ENCODE peak calls at places on chromosomes 1 and 21, in five cellular contexts. V, C, F, O and L are unnamed samples.

GRCh38 chr1:63674238-63674864 is 81.1 kb downstream of the PGM1 start:
- DNase-seq in O (peak; percentile 81), F (peak; percentile 54), V (peak; percentile 51), C (peak; percentile 91), L (peak; percentile 93)

GRCh38 chr21:28445081-28445830 is 547.4 kb downstream of the LTN1 start:
- DNase-seq in O (peak; percentile 24), C (no peak), F (no peak), V (no peak), L (peak; percentile 91)

GRCh38 chr1:45876000-45876399 is 72.6 kb downstream of the MAST2 start:
- DNase-seq in V (no peak), F (no peak), O (no peak), C (no peak), L (no peak)

GRCh38 chr1:30716646-30717045 is 6.7 kb downstream of the MATN1 start:
- DNase-seq in V (no peak), O (no peak), F (no peak), C (no peak), L (no peak)

GRCh38 chr1:55195523-55196233 is 19.5 kb downstream of the USP24 start:
- DNase-seq in C (no peak), O (peak; percentile 78), F (no peak), V (no peak), L (peak; percentile 69)

GRCh38 chr1:177600936-177601335 is 368.9 kb downstream of the SEC16B start:
- DNase-seq in V (no peak), C (no peak), O (no peak), F (no peak), L (no peak)

GRCh38 chr1:162235261-162235780 is 141.3 kb downstream of the SPATA46 start:
- DNase-seq in F (no peak), V (no peak), O (no peak), C (no peak), L (peak; percentile 2)

GRCh38 chr1:108560430-108561144 is 687 bp downstream of the EEIG2 start:
- DNase-seq in C (peak; percentile 88), V (no peak), F (peak; percentile 44), O (peak; percentile 91), L (peak; percentile 51)

GRCh38 chr1:157000686-157001085 is 44.9 kb downstream of the ARHGEF11 start:
- DNase-seq in O (no peak), C (peak; percentile 71), V (no peak), F (no peak), L (peak; percentile 32)

GRCh38 chr1:246302251-246302625 is 204.8 kb downstream of the SMYD3 start:
- DNase-seq in V (no peak), F (no peak), C (no peak), O (no peak), L (peak; percentile 30)

GRCh38 chr21:9839011-9839661 is 682.2 kb upstream of the TPTE start:
- DNase-seq in F (no peak), C (no peak), V (no peak), O (no peak), L (no peak)

GRCh38 chr21:41776778-41777177 is 9.9 kb upstream of the RIPK4 start:
- DNase-seq in C (no peak), F (no peak), O (no peak), V (no peak), L (no peak)

GRCh38 chr1:225882008-225882698 is at the start of gene TMEM63A:
- DNase-seq in C (peak; percentile 93), V (peak; percentile 85), O (peak; percentile 86), F (peak; percentile 75), L (peak; percentile 76)

GRCh38 chr21:34947122-34947534 is 102.0 kb downstream of the RUNX1 start:
- DNase-seq in V (no peak), F (no peak), O (no peak), C (no peak), L (peak; percentile 73)

GRCh38 chr1:80274256-80274655 is 1267.7 kb upstream of the ADGRL4 start:
- DNase-seq in F (no peak), V (no peak), C (no peak), O (no peak), L (no peak)

GRCh38 chr1:17313910-17314309 is 5.9 kb downstream of the PADI4 start:
- DNase-seq in V (no peak), F (no peak), C (no peak), O (no peak), L (no peak)

GRCh38 chr1:241934181-241934815 is 23.3 kb upstream of the BECN2 start:
- DNase-seq in F (peak; percentile 13), C (peak; percentile 96), V (peak; percentile 52), O (no peak), L (no peak)

GRCh38 chr1:207181838-207182237 is 77.8 kb downstream of the C4BPA start:
- DNase-seq in C (peak; percentile 35), F (no peak), V (no peak), O (no peak), L (no peak)

GRCh38 chr1:21781971-21782867 is 730 bp downstream of the USP48 start:
- DNase-seq in O (peak; percentile 78), F (no peak), C (peak; percentile 83), V (peak; percentile 4), L (peak; percentile 54)

GRCh38 chr1:12125422-12126355 is 41.1 kb upstream of the TNFRSF1B start:
- DNase-seq in V (no peak), O (no peak), F (no peak), C (no peak), L (no peak)

GRCh38 chr21:35319684-35320083 is 270.6 kb upstream of the RUNX1 start:
- DNase-seq in V (no peak), O (no peak), C (no peak), F (no peak), L (no peak)

GRCh38 chr1:248822148-248823032 is 3.3 kb downstream of the SH3BP5L start:
- DNase-seq in F (no peak), C (no peak), O (no peak), V (no peak), L (no peak)

GRCh38 chr1:219119839-219120238 is 53.8 kb upstream of the LYPLAL1 start:
- DNase-seq in C (no peak), F (no peak), V (no peak), O (no peak), L (no peak)

GRCh38 chr1:18009061-18009728 is 98.4 kb upstream of the IGSF21 start:
- DNase-seq in F (no peak), C (peak; percentile 66), V (no peak), O (no peak), L (no peak)

GRCh38 chr1:68470388-68470970 is 20.7 kb upstream of the RPE65 start:
- DNase-seq in F (no peak), C (no peak), V (no peak), O (peak; percentile 32), L (peak; percentile 41)

GRCh38 chr21:33236013-33236686 is 6.4 kb downstream of the IFNAR2 start:
- DNase-seq in O (no peak), V (no peak), F (no peak), C (no peak), L (no peak)

GRCh38 chr21:38924954-38925353 is 119.2 kb downstream of the ETS2 start:
- DNase-seq in O (no peak), F (no peak), C (no peak), V (no peak), L (no peak)
- H2BK15ac ChIP-seq in O (no peak overlapping the region), F (no peak overlapping the region), C (no peak overlapping the region), V (no peak overlapping the region), L (peak overlapping the region; percentile 35)

GRCh38 chr1:7671146-7671465 is 100.0 kb upstream of the VAMP3 start:
- DNase-seq in O (no peak), V (no peak), F (no peak), C (no peak), L (no peak)

GRCh38 chr1:7671676-7672075 is 99.4 kb upstream of the VAMP3 start:
- DNase-seq in O (no peak), C (no peak), V (no peak), F (no peak), L (no peak)

GRCh38 chr1:7667625-7668218 is 103.4 kb upstream of the VAMP3 start:
- DNase-seq in F (peak; percentile 53), C (peak; percentile 86), O (peak; percentile 81), V (peak; percentile 87), L (peak; percentile 72)

GRCh38 chr1:7670334-7671145 is 100.6 kb upstream of the VAMP3 start:
- DNase-seq in O (no peak), V (no peak), F (no peak), C (no peak), L (no peak)

DNA sequence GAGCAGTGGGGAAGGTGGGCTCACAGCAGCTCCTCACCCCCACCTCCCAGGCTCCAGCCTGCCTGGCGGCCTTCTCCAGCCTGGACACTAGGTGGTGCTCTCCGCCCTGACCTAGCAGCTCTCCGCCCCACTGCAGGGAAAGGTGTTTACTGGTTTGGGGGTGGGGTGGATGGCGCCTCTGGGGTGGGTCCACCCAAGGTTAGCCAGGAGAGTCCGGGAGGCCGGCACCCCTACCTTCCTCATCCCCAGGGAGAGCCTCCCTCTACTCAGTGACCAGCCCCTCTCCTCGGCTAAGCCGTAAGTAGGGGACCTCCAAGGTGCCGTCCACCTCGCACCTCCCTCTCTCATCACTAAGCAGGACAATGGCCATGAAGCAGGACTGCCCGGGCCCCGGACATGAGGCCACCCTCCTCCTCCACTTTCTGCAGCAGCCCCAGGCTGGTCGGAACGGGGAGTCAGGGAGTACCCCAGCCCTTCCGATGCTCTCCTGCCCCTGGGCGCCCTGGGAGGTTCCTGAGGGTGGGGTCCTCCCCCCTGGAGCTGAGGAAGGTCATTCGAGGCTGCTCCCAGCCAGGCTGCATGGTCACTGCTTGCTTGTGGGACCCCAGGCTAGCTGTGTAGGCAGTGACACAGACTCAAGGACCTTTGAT is 101.4 kb upstream of the VAMP3 start:
- DNase-seq in C (peak; percentile 82), V (no peak), F (peak; percentile 43), O (peak; percentile 43), L (peak; percentile 29)
- H3K4me3 ChIP-seq in C (no peak overlapping the region), V (no peak overlapping the region), F (peak overlapping the region; percentile 19), O (no peak overlapping the region), L (no peak overlapping the region)

DNA sequence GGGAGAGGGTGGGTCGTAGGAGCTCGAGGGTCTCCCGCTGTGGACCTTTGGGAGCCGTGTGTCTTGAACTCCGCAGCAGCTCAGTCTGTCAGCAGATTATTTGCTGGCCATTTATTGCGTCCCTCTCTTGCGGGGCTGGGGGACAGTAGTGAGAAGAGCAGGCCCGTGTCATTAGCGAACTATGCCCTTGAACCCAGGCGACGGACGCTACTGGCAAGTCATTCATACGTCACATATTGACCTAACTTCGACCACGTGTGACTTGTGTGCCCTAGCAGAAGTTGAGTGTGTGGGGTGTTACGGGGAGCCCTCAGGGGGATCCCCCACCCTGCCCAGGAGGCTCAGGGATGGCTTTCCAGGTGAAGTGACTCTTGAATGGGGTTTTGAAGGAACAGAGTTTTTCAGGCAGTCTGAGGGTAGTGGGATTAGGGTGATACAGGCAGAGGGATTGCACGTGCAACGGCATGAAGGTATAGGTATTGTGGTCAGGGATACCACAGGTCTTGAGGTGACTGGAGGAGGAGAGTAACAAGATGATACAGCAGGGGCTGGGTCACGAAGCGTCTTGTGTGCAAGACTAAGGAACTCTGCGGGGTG is 13.0 kb downstream of the RCC1 start:
- DNase-seq in O (peak; percentile 36), F (no peak), C (peak; percentile 79), V (no peak), L (no peak)
- H2AK5ac ChIP-seq in O (no peak overlapping the region), F (peak overlapping the region; percentile 98), C (peak overlapping the region; percentile 99), V (no peak overlapping the region), L (peak overlapping the region; percentile 85)

DNA sequence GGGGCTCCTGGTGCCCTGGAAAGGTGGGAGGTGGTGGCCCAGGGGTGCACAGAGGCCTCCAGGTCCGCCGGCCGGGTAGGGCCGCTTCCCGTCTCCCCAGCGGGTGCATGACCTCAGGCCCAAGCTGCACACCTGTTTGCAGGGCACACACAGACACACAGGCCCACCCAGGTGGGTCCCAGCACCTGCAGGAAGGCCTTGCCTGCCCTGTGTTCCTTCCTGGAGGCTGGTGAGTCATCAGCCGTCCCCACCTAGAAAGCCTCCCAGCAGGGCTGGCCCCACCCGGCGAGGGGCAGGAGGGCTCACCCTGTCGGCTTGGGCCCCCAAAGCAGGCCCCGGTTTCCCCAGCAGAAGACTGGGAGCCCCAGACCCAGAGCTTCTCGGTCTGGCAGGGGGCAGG is 23.6 kb upstream of the TTLL10 start:
- DNase-seq in V (no peak), O (no peak), F (no peak), C (no peak), L (no peak)
- H2BK15ac ChIP-seq in V (peak overlapping the region; percentile 89), O (no peak overlapping the region), F (no peak overlapping the region), C (no peak overlapping the region), L (no peak overlapping the region)